ENCODE peak calls at places on chromosomes 5 and 9, in four cellular contexts. One of them, this sample, is unnamed.

GRCh38 chr9:2354216-2354615 is 267.4 kb upstream of the VLDLR start:
- DNase-seq in K562: no peak
- DNase-seq in H1: no peak
- DNase-seq in IMR-90: no peak
- DNase-seq in this sample: no peak

GRCh38 chr5:123094919-123095693 is 6.1 kb downstream of the PRDM6 start:
- DNase-seq in IMR-90: peak
- DNase-seq in K562: no peak
- DNase-seq in H1: peak
- DNase-seq in this sample: no peak

GRCh38 chr5:103706939-103707682 is 144.5 kb upstream of the NUDT12 start:
- DNase-seq in IMR-90: no peak
- DNase-seq in H1: no peak
- DNase-seq in K562: no peak
- DNase-seq in this sample: no peak

GRCh38 chr9:75814667-75815066 is 75.8 kb upstream of the PCSK5 start:
- DNase-seq in IMR-90: no peak
- DNase-seq in K562: no peak
- DNase-seq in H1: no peak
- DNase-seq in this sample: no peak

GRCh38 chr9:28121353-28121752 is 548.1 kb upstream of the C9orf72 start:
- DNase-seq in H1: no peak
- DNase-seq in IMR-90: no peak
- DNase-seq in K562: no peak
- DNase-seq in this sample: no peak

GRCh38 chr9:976258-976804 is at the start of gene DMRT3:
- DNase-seq in H1: peak
- DNase-seq in K562: no peak
- DNase-seq in IMR-90: no peak
- DNase-seq in this sample: no peak

GRCh38 chr5:145942202-145942601 is 5.8 kb downstream of the SH3RF2 start:
- DNase-seq in K562: no peak
- DNase-seq in H1: no peak
- DNase-seq in IMR-90: no peak
- DNase-seq in this sample: no peak

GRCh38 chr5:137217599-137218200 is 281.4 kb downstream of the SPOCK1 start:
- DNase-seq in K562: no peak
- DNase-seq in H1: no peak
- DNase-seq in IMR-90: peak
- DNase-seq in this sample: no peak

GRCh38 chr5:137758719-137759312 is 4.7 kb upstream of the HNRNPA0 start:
- DNase-seq in H1: no peak
- DNase-seq in K562: no peak
- DNase-seq in IMR-90: no peak
- DNase-seq in this sample: peak

GRCh38 chr9:27726244-27727141 is 153.2 kb upstream of the C9orf72 start:
- DNase-seq in H1: peak
- DNase-seq in IMR-90: peak
- DNase-seq in K562: peak
- DNase-seq in this sample: peak

GRCh38 chr5:32709789-32710334 is 1.3 kb upstream of the NPR3 start:
- DNase-seq in H1: peak
- DNase-seq in IMR-90: peak
- DNase-seq in K562: peak
- DNase-seq in this sample: no peak

GRCh38 chr5:148796931-148797330 is 29.5 kb upstream of the ADRB2 start:
- DNase-seq in K562: no peak
- DNase-seq in H1: no peak
- DNase-seq in IMR-90: no peak
- DNase-seq in this sample: no peak

GRCh38 chr5:134594797-134595457 is 37.7 kb downstream of the SAR1B start:
- DNase-seq in K562: no peak
- DNase-seq in H1: no peak
- DNase-seq in IMR-90: no peak
- DNase-seq in this sample: peak

GRCh38 chr9:37914154-37914551 is 10.2 kb upstream of the SLC25A51 start:
- DNase-seq in IMR-90: no peak
- DNase-seq in H1: no peak
- DNase-seq in K562: no peak
- DNase-seq in this sample: no peak

GRCh38 chr9:36319806-36320205 is 61.6 kb upstream of the GNE start:
- DNase-seq in H1: no peak
- DNase-seq in IMR-90: no peak
- DNase-seq in K562: no peak
- DNase-seq in this sample: no peak

GRCh38 chr5:66621146-66621545 is 25.0 kb downstream of the MAST4 start:
- DNase-seq in K562: no peak
- DNase-seq in IMR-90: no peak
- DNase-seq in H1: no peak
- DNase-seq in this sample: no peak

GRCh38 chr5:13516195-13516594 is 428.3 kb downstream of the DNAH5 start:
- DNase-seq in IMR-90: no peak
- DNase-seq in H1: no peak
- DNase-seq in K562: no peak
- DNase-seq in this sample: no peak

GRCh38 chr5:51201708-51202107 is 181.5 kb upstream of the ISL1 start:
- DNase-seq in IMR-90: no peak
- DNase-seq in H1: no peak
- DNase-seq in K562: no peak
- DNase-seq in this sample: no peak

GRCh38 chr9:100579665-100580064 is 1.8 kb downstream of the CAVIN4 start:
- DNase-seq in K562: no peak
- DNase-seq in H1: no peak
- DNase-seq in IMR-90: peak
- DNase-seq in this sample: no peak

GRCh38 chr9:27371382-27371781 is 74.4 kb upstream of the EQTN start:
- DNase-seq in IMR-90: no peak
- DNase-seq in K562: peak
- DNase-seq in H1: no peak
- DNase-seq in this sample: no peak

GRCh38 chr9:33249087-33249657 is 9.2 kb downstream of the SPINK4 start:
- DNase-seq in K562: no peak
- DNase-seq in IMR-90: no peak
- DNase-seq in H1: no peak
- DNase-seq in this sample: no peak

GRCh38 chr5:154302181-154302580 is 111.6 kb downstream of the GALNT10 start:
- DNase-seq in IMR-90: no peak
- DNase-seq in H1: peak
- DNase-seq in K562: no peak
- DNase-seq in this sample: no peak

GRCh38 chr5:111013011-111013410 is 58.5 kb upstream of the TSLP start:
- DNase-seq in K562: no peak
- DNase-seq in H1: no peak
- DNase-seq in IMR-90: peak
- DNase-seq in this sample: no peak

GRCh38 chr9:132210472-132211145 is 48.8 kb downstream of the NTNG2 start:
- DNase-seq in H1: no peak
- DNase-seq in K562: no peak
- DNase-seq in IMR-90: peak
- DNase-seq in this sample: no peak

DNA sequence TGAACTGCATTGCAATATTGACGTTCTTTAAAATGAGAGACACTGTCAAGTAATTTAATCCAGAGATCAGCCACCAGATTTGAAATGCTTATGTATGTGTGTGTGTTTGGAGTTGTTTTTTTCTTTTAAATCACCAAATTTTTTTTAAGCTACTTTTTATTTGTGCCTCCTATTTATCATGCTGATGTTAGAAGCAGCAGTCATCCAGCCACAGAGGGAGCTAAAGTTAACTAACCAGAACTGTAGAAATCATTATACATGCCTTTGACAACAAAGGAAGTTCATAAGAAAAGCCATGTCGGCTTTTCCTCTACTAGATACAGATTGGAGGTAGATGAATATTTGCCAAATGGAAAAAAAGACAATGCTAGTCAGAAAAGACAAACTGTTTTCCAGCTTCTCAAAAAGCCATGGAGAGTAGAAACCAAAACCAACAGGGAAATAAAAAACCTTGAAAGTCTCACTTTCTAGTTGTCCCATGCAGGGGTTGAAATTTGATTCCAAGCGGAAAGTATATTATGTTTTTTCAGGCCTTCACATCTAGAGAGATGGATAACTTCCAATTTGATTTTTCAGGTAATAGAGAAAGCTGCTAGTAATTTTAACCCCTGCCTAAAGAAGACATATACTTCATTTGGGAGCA is 4.5 kb downstream of the PURA start:
- DNase-seq in IMR-90: peak
- DNase-seq in H1: no peak
- DNase-seq in K562: no peak
- DNase-seq in this sample: no peak
- TF ChIP-seq CTCF in IMR-90: no peak
- TF ChIP-seq CTCF in H1: peak
- TF ChIP-seq CTCF in K562: no peak
- TF ChIP-seq CTCF in this sample: no peak

GRCh38 chr5:90342576-90342975 is 67.0 kb downstream of the CETN3 start:
- DNase-seq in IMR-90: no peak
- DNase-seq in K562: no peak
- DNase-seq in H1: no peak
- DNase-seq in this sample: no peak

GRCh38 chr5:90338712-90339372 is 70.7 kb downstream of the CETN3 start:
- DNase-seq in H1: no peak
- DNase-seq in K562: no peak
- DNase-seq in IMR-90: no peak
- DNase-seq in this sample: peak

GRCh38 chr5:90334746-90335145 is 74.8 kb downstream of the CETN3 start:
- DNase-seq in IMR-90: no peak
- DNase-seq in H1: no peak
- DNase-seq in K562: no peak
- DNase-seq in this sample: no peak

GRCh38 chr5:90337449-90338052 is 72.0 kb downstream of the CETN3 start:
- DNase-seq in H1: no peak
- DNase-seq in K562: no peak
- DNase-seq in IMR-90: no peak
- DNase-seq in this sample: no peak
- TF ChIP-seq CHD1 in H1: no peak
- TF ChIP-seq CHD1 in K562: no peak
- TF ChIP-seq CHD1 in IMR-90: no peak
- TF ChIP-seq CHD1 in this sample: no peak

GRCh38 chr9:128721487-128722010 is 2.4 kb downstream of the ZDHHC12 start:
- DNase-seq in IMR-90: no peak
- DNase-seq in K562: no peak
- DNase-seq in H1: no peak
- DNase-seq in this sample: no peak

GRCh38 chr9:128722380-128723351 is 1.3 kb downstream of the ZDHHC12 start:
- DNase-seq in IMR-90: no peak
- DNase-seq in H1: no peak
- DNase-seq in K562: no peak
- DNase-seq in this sample: no peak

GRCh38 chr9:128724744-128725211 is 851 bp upstream of the ZDHHC12 start:
- DNase-seq in IMR-90: peak
- DNase-seq in H1: peak
- DNase-seq in K562: peak
- DNase-seq in this sample: peak

GRCh38 chr9:128723352-128723865 is 518 bp downstream of the ZDHHC12 start:
- DNase-seq in IMR-90: no peak
- DNase-seq in K562: peak
- DNase-seq in H1: peak
- DNase-seq in this sample: no peak

DNA sequence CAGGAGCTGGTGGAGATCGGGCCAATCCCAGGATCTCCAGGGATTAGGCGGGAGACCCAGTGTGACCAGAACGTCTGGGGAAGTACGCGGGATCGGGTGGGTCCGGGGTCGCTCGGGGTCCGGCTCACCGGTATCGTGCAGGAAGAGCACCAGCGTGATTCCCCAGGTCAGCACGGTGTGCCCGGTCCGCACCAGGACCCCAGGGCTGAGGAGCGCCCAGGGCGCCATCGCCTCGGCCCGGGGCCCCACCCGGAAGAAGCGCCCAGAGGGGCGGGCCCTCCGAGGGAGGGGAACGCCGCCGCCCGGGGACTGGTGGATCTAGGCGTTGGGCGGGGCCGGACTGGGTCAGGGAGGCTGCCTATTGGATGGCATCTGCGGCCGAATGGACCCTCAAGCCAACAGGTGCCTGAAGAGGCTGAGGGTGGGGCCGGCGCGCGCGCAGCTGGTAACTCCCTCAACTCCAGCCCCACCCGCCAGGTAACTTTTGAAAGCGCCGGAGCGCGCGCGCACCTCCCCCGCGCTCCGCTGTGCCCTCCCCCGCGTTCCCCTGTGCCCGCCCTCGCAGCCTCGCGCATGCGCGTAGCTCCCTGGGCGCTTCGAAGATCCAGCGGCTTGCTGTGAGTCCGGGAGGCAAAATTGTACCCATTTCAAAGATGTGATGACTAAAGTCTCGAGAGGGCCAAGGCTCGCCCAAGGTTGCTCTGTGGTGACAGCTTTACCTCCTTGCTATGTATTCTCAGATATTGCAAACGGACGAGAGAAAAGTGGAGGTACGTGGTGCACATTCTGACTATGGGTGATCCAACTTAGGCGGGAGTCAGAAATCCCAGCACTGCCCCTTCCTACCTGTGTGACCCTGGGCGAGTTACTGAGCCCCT is at the start of gene ZDHHC12:
- DNase-seq in H1: peak
- DNase-seq in K562: peak
- DNase-seq in IMR-90: peak
- DNase-seq in this sample: peak
- TF ChIP-seq CTCF in H1: no peak
- TF ChIP-seq CTCF in K562: no peak
- TF ChIP-seq CTCF in IMR-90: no peak
- TF ChIP-seq CTCF in this sample: no peak

GRCh38 chr5:159316519-159317383 is 13.5 kb downstream of the IL12B start:
- DNase-seq in IMR-90: peak
- DNase-seq in K562: peak
- DNase-seq in H1: no peak
- DNase-seq in this sample: no peak
- TF ChIP-seq CHD1 in IMR-90: no peak
- TF ChIP-seq CHD1 in K562: no peak
- TF ChIP-seq CHD1 in H1: no peak
- TF ChIP-seq CHD1 in this sample: no peak

GRCh38 chr9:82586918-82587356 is 476.0 kb downstream of the RASEF start:
- DNase-seq in H1: no peak
- DNase-seq in IMR-90: no peak
- DNase-seq in K562: no peak
- DNase-seq in this sample: no peak

GRCh38 chr9:82593436-82593835 is 469.5 kb downstream of the RASEF start:
- DNase-seq in H1: no peak
- DNase-seq in K562: no peak
- DNase-seq in IMR-90: no peak
- DNase-seq in this sample: no peak

GRCh38 chr9:82590845-82591244 is 472.1 kb downstream of the RASEF start:
- DNase-seq in K562: no peak
- DNase-seq in H1: no peak
- DNase-seq in IMR-90: no peak
- DNase-seq in this sample: no peak

GRCh38 chr9:82584349-82584846 is 478.5 kb downstream of the RASEF start:
- DNase-seq in K562: no peak
- DNase-seq in IMR-90: peak
- DNase-seq in H1: no peak
- DNase-seq in this sample: no peak

DNA sequence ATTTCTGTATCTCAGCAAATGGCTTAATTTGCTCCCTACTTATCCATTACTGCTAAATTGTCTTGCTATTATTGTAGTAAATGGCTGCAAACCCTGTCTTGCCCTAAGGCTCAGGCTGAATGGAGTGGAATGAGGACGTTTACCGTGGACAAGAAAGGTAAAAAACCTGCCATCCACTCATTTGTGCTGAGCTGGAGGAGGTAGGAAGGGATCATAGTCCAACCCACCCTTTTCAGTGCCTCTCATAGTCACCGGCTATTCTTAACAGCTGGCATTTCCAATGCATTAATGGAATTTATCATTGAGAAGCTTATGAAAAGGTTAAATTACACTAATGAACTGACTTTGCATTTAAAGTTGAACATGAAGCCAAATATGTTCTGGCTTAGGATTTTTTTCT is 474.1 kb downstream of the RASEF start:
- DNase-seq in H1: no peak
- DNase-seq in IMR-90: no peak
- DNase-seq in K562: no peak
- DNase-seq in this sample: no peak
- TF ChIP-seq CTCF in H1: no peak
- TF ChIP-seq CTCF in IMR-90: no peak
- TF ChIP-seq CTCF in K562: no peak
- TF ChIP-seq CTCF in this sample: no peak

This sample was measured in GM12878.